ENCODE peak calls at places on chromosomes 3 and 15, in ten cellular contexts. A, L, P, V, K, U, Q, J, N and Y are unnamed samples.
A peak's percentile ranks its signal among the peaks of the same experiment; 100 is the strongest.

GRCh38 chr15:32222716-32223115 is 180.4 kb downstream of the GOLGA8K start:
- DNase-seq in A (no peak), J (no peak), K (no peak), Q (no peak), P (no peak), L (no peak), N (no peak), U (no peak), V (no peak), Y (no peak)

GRCh38 chr15:49621327-49622210 is 721 bp downstream of the DTWD1 start:
- DNase-seq in V (no peak), Q (no peak), J (no peak), P (no peak), U (peak; percentile 0), N (no peak), K (no peak), A (no peak), L (no peak), Y (no peak)

GRCh38 chr3:14124223-14124614 is 451 bp downstream of the CHCHD4 start:
- DNase-seq in U (peak; percentile 63), V (no peak), P (no peak), Q (peak; percentile 82), N (peak; percentile 71), J (no peak), A (no peak), K (no peak), L (peak; percentile 37), Y (no peak)

GRCh38 chr15:95799286-95800187 is 531.0 kb upstream of the NR2F2 start:
- DNase-seq in K (no peak), P (peak; percentile 32), Q (no peak), V (no peak), A (peak; percentile 55), L (no peak), N (no peak), J (peak; percentile 98), U (peak; percentile 73), Y (peak; percentile 55)

GRCh38 chr3:6448011-6448410 is 412.9 kb upstream of the GRM7 start:
- DNase-seq in V (no peak), J (no peak), A (no peak), P (no peak), L (no peak), Q (no peak), N (no peak), U (no peak), K (no peak), Y (no peak)

GRCh38 chr3:38690185-38690584 is 40.7 kb upstream of the SCN5A start:
- DNase-seq in K (no peak), U (no peak), J (peak; percentile 8), N (no peak), A (no peak), L (no peak), P (no peak), Q (no peak), V (no peak), Y (no peak)

GRCh38 chr3:14452676-14453367 is 50.4 kb downstream of the SLC6A6 start:
- DNase-seq in Q (no peak), J (peak; percentile 91), V (peak; percentile 67), P (peak; percentile 97), U (peak; percentile 88), L (no peak), K (no peak), N (peak; percentile 90), A (peak; percentile 96), Y (peak; percentile 98)

GRCh38 chr3:42572278-42572677 is 9.5 kb downstream of the SEC22C start:
- DNase-seq in N (no peak), U (peak; percentile 45), K (no peak), A (no peak), V (no peak), J (peak; percentile 55), P (no peak), L (peak; percentile 70), Q (peak; percentile 32), Y (no peak)

GRCh38 chr3:55621648-55622047 is 134.5 kb upstream of the WNT5A start:
- DNase-seq in P (no peak), V (no peak), N (no peak), J (no peak), L (no peak), A (no peak), U (no peak), K (no peak), Q (no peak), Y (no peak)

GRCh38 chr15:84883433-84883832 is 1.0 kb upstream of the SLC28A1 start:
- DNase-seq in A (no peak), K (no peak), J (peak; percentile 23), V (no peak), Q (no peak), P (no peak), N (no peak), U (peak; percentile 41), L (no peak), Y (no peak)

GRCh38 chr15:75942464-75942863 is 38.8 kb downstream of the FBXO22 start:
- DNase-seq in J (no peak), L (no peak), N (no peak), Q (no peak), U (no peak), P (no peak), V (no peak), K (no peak), A (no peak), Y (no peak)

GRCh38 chr15:38843736-38844590 is 279.3 kb upstream of the RASGRP1 start:
- DNase-seq in Q (no peak), J (no peak), A (peak; percentile 41), V (no peak), P (no peak), U (no peak), L (no peak), K (no peak), N (no peak), Y (peak; percentile 91)

GRCh38 chr15:92829875-92830274 is 70.2 kb upstream of the CHD2 start:
- DNase-seq in Q (no peak), K (no peak), V (no peak), N (no peak), P (no peak), J (no peak), L (no peak), U (no peak), A (no peak), Y (no peak)

GRCh38 chr3:188780188-188781147 is 391.3 kb upstream of the TPRG1 start:
- DNase-seq in K (no peak), A (no peak), P (no peak), L (no peak), Q (no peak), N (peak; percentile 29), J (peak; percentile 63), V (no peak), U (no peak), Y (no peak)

GRCh38 chr3:189389346-189389745 is 217.6 kb downstream of the TPRG1 start:
- DNase-seq in V (no peak), L (no peak), J (peak; percentile 81), K (no peak), Q (no peak), P (no peak), A (no peak), U (no peak), N (no peak), Y (peak; percentile 29)

GRCh38 chr3:189517981-189518380 is 113.2 kb upstream of the TP63 start:
- DNase-seq in P (no peak), U (no peak), N (no peak), K (no peak), L (no peak), A (no peak), V (no peak), J (no peak), Q (no peak), Y (no peak)

GRCh38 chr3:33146791-33147445 is 33.1 kb downstream of the CRTAP start:
- DNase-seq in A (no peak), K (no peak), U (no peak), L (no peak), P (no peak), Q (no peak), J (no peak), V (no peak), N (no peak), Y (peak; percentile 13)
- TF ChIP-seq CTCF in A (peak; percentile 8), K (no peak), U (no peak), L (no peak), P (no peak), Q (no peak), J (no peak), V (no peak), N (no peak), Y (no peak)

DNA sequence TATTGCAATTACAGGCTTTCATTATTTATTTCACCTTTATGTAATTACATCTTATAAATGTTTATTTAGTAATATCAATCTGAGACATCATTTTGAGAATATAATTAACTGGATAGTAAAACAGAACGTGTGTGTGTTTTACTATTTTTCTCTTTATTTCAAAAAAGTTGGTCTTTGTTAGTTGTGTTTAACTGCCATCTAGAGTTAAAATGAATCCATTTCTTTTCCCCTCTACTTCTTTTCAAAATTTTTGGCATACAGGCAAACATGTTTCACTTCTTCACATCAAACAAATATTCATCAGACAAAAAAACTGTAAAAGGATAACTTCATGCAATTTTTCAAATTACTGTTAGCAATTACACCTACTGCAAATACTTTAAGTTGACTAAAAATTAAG is 61.1 kb downstream of the FEZF2 start:
- DNase-seq in A (no peak), N (no peak), L (no peak), Q (no peak), V (no peak), P (no peak), U (no peak), K (no peak), J (no peak), Y (no peak)
- TF ChIP-seq CTCF in A (no peak), N (no peak), L (no peak), Q (no peak), V (no peak), P (no peak), U (no peak), K (no peak), J (no peak), Y (no peak)

GRCh38 chr15:53511175-53511574 is 248.3 kb downstream of the WDR72 start:
- DNase-seq in Q (no peak), K (no peak), N (no peak), J (no peak), U (no peak), P (no peak), V (no peak), A (no peak), L (no peak), Y (no peak)

GRCh38 chr15:53513431-53513830 is 246.0 kb downstream of the WDR72 start:
- DNase-seq in V (no peak), P (no peak), A (no peak), N (no peak), Q (no peak), L (no peak), U (no peak), J (no peak), K (no peak), Y (no peak)

GRCh38 chr15:53506370-53506769 is 253.1 kb downstream of the WDR72 start:
- DNase-seq in N (no peak), K (no peak), J (no peak), A (no peak), P (no peak), U (peak; percentile 14), Q (no peak), L (no peak), V (no peak), Y (no peak)

GRCh38 chr15:53512029-53512428 is 247.4 kb downstream of the WDR72 start:
- DNase-seq in N (no peak), U (no peak), K (no peak), V (no peak), P (no peak), A (no peak), L (no peak), J (no peak), Q (no peak), Y (no peak)
- TF ChIP-seq CTCF in N (no peak), U (peak; percentile 19), K (peak; percentile 38), V (no peak), P (no peak), A (no peak), L (no peak), J (no peak), Q (no peak), Y (no peak)

GRCh38 chr15:36571301-36571700 is 8.1 kb upstream of the CDIN1 start:
- DNase-seq in N (no peak), P (no peak), L (no peak), J (no peak), V (no peak), K (no peak), A (no peak), Q (no peak), U (no peak), Y (no peak)
- TF ChIP-seq CTCF in N (no peak), P (no peak), L (no peak), J (no peak), V (no peak), K (no peak), A (no peak), Q (no peak), U (no peak), Y (no peak)